ENCODE peak calls at places on chromosomes 2 and 18, in ten cellular contexts. X is amygdala; L is WTC11; H is GM13976; D is Calu3; I is NCI-H345; G is Caco-2; Z is activated T-helper 1 cell treated with anti-CD3 and anti-CD28 coated beads, Interleukin-12 subunit alpha, Interleukin-12 subunit beta, Interleukin-2, Interleukin-4 antibody, amounts not matched to agents 30 ng/mL and 10 ng/mL and 1 ng/mL, durations not matched to agents 14 hours and 24 hours and 36 hours; Y is left ventricle myocardium inferior; B is SK-N-DZ. M is an unnamed sample.

GRCh38 chr2:231356474-231356849 is 39.0 kb upstream of the B3GNT7 start:
- DNase-seq in I (no peak), G (no peak), Y (no peak), B (no peak), L (no peak), Z (no peak), D (no peak), H (no peak), X (no peak), M (no peak)

GRCh38 chr2:126882181-126882580 is 16.5 kb upstream of the TEX51 start:
- DNase-seq in D (no peak), X (no peak), I (no peak), L (no peak), Z (no peak), B (no peak), H (no peak), G (no peak), Y (no peak), M (no peak)

GRCh38 chr2:10486601-10487079 is 38.5 kb upstream of the ODC1 start:
- DNase-seq in Y (no peak), I (peak; percentile 89), L (no peak), G (peak; percentile 20), H (no peak), B (no peak), Z (no peak), X (no peak), D (peak; percentile 34), M (no peak)

GRCh38 chr18:51520676-51521180 is 323.2 kb upstream of the MEX3C start:
- DNase-seq in B (no peak), I (no peak), Z (no peak), G (no peak), L (no peak), X (no peak), Y (no peak), D (no peak), H (no peak), M (no peak)

GRCh38 chr2:105180491-105180972 is 61.0 kb upstream of the GPR45 start:
- DNase-seq in I (no peak), L (no peak), Z (no peak), X (no peak), Y (no peak), G (no peak), D (no peak), H (no peak), B (no peak), M (no peak)

GRCh38 chr2:226726546-226726945 is 73.1 kb downstream of the IRS1 start:
- DNase-seq in D (no peak), L (no peak), Z (no peak), G (no peak), B (no peak), X (no peak), Y (no peak), H (no peak), I (no peak), M (peak; percentile 51)

GRCh38 chr2:168050377-168050776 is 197.0 kb downstream of the STK39 start:
- DNase-seq in I (no peak), G (no peak), X (no peak), H (no peak), L (no peak), Y (no peak), B (peak; percentile 28), D (no peak), Z (no peak), M (no peak)

GRCh38 chr2:23583467-23583866 is 198.5 kb downstream of the KLHL29 start:
- DNase-seq in G (no peak), X (no peak), Z (no peak), L (no peak), Y (no peak), H (no peak), B (no peak), I (no peak), D (no peak), M (no peak)

GRCh38 chr2:69464575-69464974 is 27.3 kb upstream of the NFU1 start:
- DNase-seq in D (no peak), B (no peak), L (no peak), G (no peak), Z (no peak), H (no peak), I (no peak), X (no peak), Y (peak; percentile 29), M (peak; percentile 8)

GRCh38 chr2:57907411-57907810 is 139.2 kb upstream of the VRK2 start:
- DNase-seq in D (no peak), H (no peak), I (no peak), Z (no peak), L (no peak), X (no peak), B (no peak), G (no peak), Y (no peak), M (no peak)

GRCh38 chr2:149566652-149567051 is 20.9 kb downstream of the MMADHC start:
- DNase-seq in D (no peak), L (no peak), G (no peak), H (no peak), I (no peak), Z (no peak), B (no peak), Y (no peak), X (no peak), M (no peak)

GRCh38 chr18:21599585-21600525 is 649 bp downstream of the ESCO1 start:
- DNase-seq in Z (peak; percentile 10), B (no peak), G (peak; percentile 80), I (peak; percentile 58), H (peak; percentile 77), L (peak; percentile 75), X (no peak), D (peak; percentile 77), Y (peak; percentile 45), M (peak; percentile 28)

GRCh38 chr2:213475433-213475832 is 191.2 kb downstream of the SPAG16 start:
- DNase-seq in D (no peak), G (no peak), Y (no peak), Z (no peak), B (no peak), I (no peak), H (no peak), L (no peak), X (no peak), M (no peak)

GRCh38 chr2:68196120-68196716 is 38.5 kb downstream of the PNO1 start:
- DNase-seq in H (no peak), Y (no peak), B (peak; percentile 41), X (no peak), D (no peak), L (peak; percentile 17), I (no peak), G (no peak), Z (no peak), M (peak; percentile 42)

GRCh38 chr2:109411648-109412325 is 202.0 kb downstream of the SEPTIN10 start:
- DNase-seq in I (no peak), G (no peak), L (no peak), D (no peak), X (no peak), H (no peak), B (no peak), Z (no peak), Y (no peak), M (no peak)

M was measured in HCEC 1CT.